ENCODE peak calls at places on chromosomes 4 and X, in ten cellular contexts. R is HCT116; P is mesendoderm; O is CD8-positive, alpha-beta memory T cell; L is pancreas; V is thyroid gland; E is mammary epithelial cell; C is neural progenitor cell; Z is upper lobe of left lung; A is naive thymus-derived CD4-positive, alpha-beta T cell. Y is an unnamed sample.
A peak's percentile ranks its signal among the peaks of the same experiment; 100 is the strongest.

GRCh38 chr4:34422472-34422871 is 1821.8 kb downstream of the ARAP2 start:
- DNase-seq in P (no peak), A (no peak), E (no peak), V (no peak), C (peak; percentile 2), L (no peak), Z (no peak), O (no peak), R (no peak), Y (no peak)

GRCh38 chrX:39850630-39851152 is 247.1 kb downstream of the BCOR start:
- DNase-seq in R (no peak), C (no peak), V (no peak), A (no peak), E (no peak), L (no peak), P (peak; percentile 82), Z (no peak), O (no peak), Y (peak; percentile 68)

GRCh38 chr4:108651068-108651794 is 832 bp downstream of the OSTC start:
- DNase-seq in O (no peak), P (peak; percentile 34), L (no peak), R (no peak), Z (no peak), C (peak; percentile 27), E (peak; percentile 27), A (no peak), V (no peak), Y (peak; percentile 37)

GRCh38 chr4:153465583-153465921 is 608 bp upstream of the TMEM131L start:
- DNase-seq in P (peak; percentile 66), Z (peak; percentile 45), E (peak; percentile 51), V (peak; percentile 60), C (peak; percentile 54), L (peak; percentile 70), A (no peak), O (no peak), R (peak; percentile 16), Y (peak; percentile 57)

GRCh38 chrX:150897371-150898319 is 823 bp downstream of the CD99L2 start:
- DNase-seq in O (peak; percentile 31), E (peak; percentile 27), L (peak; percentile 20), Z (peak; percentile 46), R (no peak), V (peak; percentile 41), A (peak; percentile 21), C (peak; percentile 46), P (peak; percentile 51), Y (peak; percentile 29)

GRCh38 chr4:88881227-88881569 is 175.8 kb downstream of the FAM13A start:
- DNase-seq in O (no peak), L (no peak), Z (no peak), E (no peak), V (no peak), C (no peak), R (no peak), A (peak; percentile 5), P (no peak), Y (no peak)

GRCh38 chr4:170687751-170688150 is 598.0 kb upstream of the AADAT start:
- DNase-seq in Z (no peak), A (no peak), V (no peak), R (no peak), L (no peak), P (no peak), O (no peak), E (no peak), C (no peak), Y (no peak)

GRCh38 chr4:94813221-94813620 is 55.5 kb downstream of the BMPR1B start:
- DNase-seq in O (no peak), V (no peak), A (no peak), Z (no peak), C (no peak), R (no peak), P (peak; percentile 61), L (no peak), E (no peak), Y (no peak)

GRCh38 chr4:150262611-150263010 is 184.4 kb downstream of the DCLK2 start:
- DNase-seq in Z (no peak), P (no peak), V (no peak), C (no peak), L (no peak), O (no peak), R (no peak), E (no peak), A (no peak), Y (no peak)

GRCh38 chr4:112002301-112002700 is 143.0 kb upstream of the FAM241A start:
- DNase-seq in O (no peak), L (no peak), A (no peak), Z (no peak), R (no peak), P (peak; percentile 39), V (no peak), E (peak; percentile 73), C (peak; percentile 54), Y (peak; percentile 27)

GRCh38 chr4:150297861-150298474 is 219.7 kb downstream of the DCLK2 start:
- DNase-seq in P (peak; percentile 49), C (peak; percentile 74), Z (no peak), R (peak; percentile 45), V (peak; percentile 59), O (no peak), A (no peak), L (peak; percentile 20), E (peak; percentile 43), Y (peak; percentile 75)

GRCh38 chr4:186190456-186191265 is 706 bp upstream of the CYP4V2 start:
- DNase-seq in P (peak; percentile 33), A (peak; percentile 62), C (peak; percentile 57), E (no peak), O (peak; percentile 73), V (peak; percentile 72), Z (peak; percentile 41), R (no peak), L (peak; percentile 41), Y (peak; percentile 68)

GRCh38 chr4:102263024-102263787 is 82.1 kb downstream of the SLC39A8 start:
- DNase-seq in Z (no peak), A (no peak), E (peak; percentile 70), L (no peak), C (peak; percentile 66), O (peak; percentile 5), P (peak; percentile 82), R (peak; percentile 51), V (no peak), Y (peak; percentile 56)

GRCh38 chr4:136946307-136946907 is 585.9 kb downstream of the PCDH18 start:
- DNase-seq in A (no peak), V (no peak), E (no peak), Z (no peak), L (no peak), O (no peak), P (no peak), C (no peak), R (no peak), Y (no peak)

GRCh38 chrX:131802836-131803626 is 220.1 kb upstream of the STK26 start:
- DNase-seq in L (peak; percentile 83), O (peak; percentile 77), P (peak; percentile 28), Z (peak; percentile 65), A (peak; percentile 82), V (no peak), E (peak; percentile 55), R (no peak), C (no peak), Y (peak; percentile 61)

GRCh38 chrX:2902841-2903240 is 26.3 kb downstream of the ARSD start:
- DNase-seq in R (no peak), O (no peak), Z (no peak), L (no peak), P (no peak), A (no peak), C (no peak), E (no peak), V (no peak), Y (no peak)

GRCh38 chrX:6941041-6941440 is 206.5 kb upstream of the STS start:
- DNase-seq in Z (no peak), A (no peak), C (no peak), P (no peak), L (no peak), R (no peak), V (no peak), O (no peak), E (no peak), Y (no peak)

GRCh38 chr4:37827030-37827705 is 682 bp downstream of the PGM2 start:
- DNase-seq in R (no peak), Z (peak; percentile 36), P (peak; percentile 44), L (no peak), A (no peak), E (peak; percentile 65), V (peak; percentile 17), O (peak; percentile 14), C (no peak), Y (no peak)

GRCh38 chr4:140367738-140368137 is 5.7 kb upstream of the SCOC start:
- DNase-seq in A (no peak), L (no peak), O (no peak), E (peak; percentile 46), R (peak; percentile 12), Z (no peak), P (no peak), C (no peak), V (peak; percentile 8), Y (no peak)

GRCh38 chr4:25540734-25541133 is 114.9 kb upstream of the SLC34A2 start:
- DNase-seq in A (no peak), P (no peak), E (no peak), Z (no peak), O (no peak), V (no peak), L (no peak), R (no peak), C (no peak), Y (no peak)
- H3K4me3 ChIP-seq in A (no peak overlapping the region), P (no peak overlapping the region), E (no peak overlapping the region), Z (no peak overlapping the region), O (no peak overlapping the region), V (no peak overlapping the region), L (no peak overlapping the region), R (no peak overlapping the region), C (no peak overlapping the region), Y (no peak overlapping the region)

GRCh38 chr4:129378346-129378745 is 282.4 kb downstream of the C4orf33 start:
- DNase-seq in C (no peak), R (no peak), O (no peak), Z (no peak), V (no peak), A (no peak), E (no peak), L (no peak), P (no peak), Y (no peak)
- H3K4me1 ChIP-seq in C (no peaks in the 10 kb centered on the region), R (no peaks in the 10 kb centered on the region), O (no peaks in the 10 kb centered on the region), Z (no peaks in the 10 kb centered on the region), V (no peaks in the 10 kb centered on the region), A (no peaks in the 10 kb centered on the region), E (peaks cover 18% of the 10 kb centered on the region), L (no peaks in the 10 kb centered on the region), P (no peaks in the 10 kb centered on the region), Y (no peaks in the 10 kb centered on the region)

GRCh38 chr4:87046111-87046510 is 111.3 kb downstream of the AFF1 start:
- DNase-seq in E (no peak), L (no peak), V (no peak), Z (no peak), C (no peak), O (no peak), A (no peak), P (no peak), R (no peak), Y (no peak)
- H3K27ac ChIP-seq in E (no peak overlapping the region), L (peak overlapping the region; percentile 71), V (peak overlapping the region; percentile 89), Z (peak overlapping the region; percentile 64), C (no peak overlapping the region), O (no peak overlapping the region), A (no peak overlapping the region), P (no peak overlapping the region), R (no peak overlapping the region), Y (peak overlapping the region; percentile 54)

DNA sequence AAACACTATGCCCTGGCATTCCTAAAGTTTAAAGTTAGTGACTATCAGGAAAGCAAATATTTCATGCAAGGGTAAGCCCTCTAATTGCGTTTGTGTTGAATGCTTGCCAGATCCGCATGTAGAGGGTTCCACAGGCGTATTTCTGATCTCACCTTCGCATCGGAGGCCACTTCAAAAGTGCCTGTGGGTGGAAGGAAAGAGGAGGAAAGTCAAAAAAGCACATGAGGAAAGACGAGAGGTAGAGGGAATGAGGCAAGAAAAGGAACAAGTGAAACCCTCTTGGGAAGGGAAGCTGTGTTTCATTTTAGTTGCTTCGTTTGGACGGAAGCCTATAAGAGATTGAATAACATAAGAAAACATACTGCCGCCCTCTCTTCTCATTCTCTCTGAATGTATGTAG is 628.8 kb downstream of the SPRY1 start:
- DNase-seq in L (no peak), E (no peak), V (peak; percentile 8), P (no peak), R (no peak), A (no peak), O (no peak), Z (no peak), C (no peak), Y (no peak)
- H3K4me3 ChIP-seq in L (no peak overlapping the region), E (no peak overlapping the region), V (no peak overlapping the region), P (no peak overlapping the region), R (no peak overlapping the region), A (no peak overlapping the region), O (no peak overlapping the region), Z (no peak overlapping the region), C (no peak overlapping the region), Y (no peak overlapping the region)

Y was measured in A673.